ENCODE peak calls at places on chromosomes 11 and 22, in five cellular contexts. P is tibial nerve; G is tibial artery; T is naive thymus-derived CD4-positive, alpha-beta T cell; E is ovary. A is an unnamed sample. For H3K27me3 and H3K4me1, the result is how much of the 10 kb centered on the place peaks cover.

GRCh38 chr11:35944503-35945136 is 758 bp downstream of the LDLRAD3 start:
- DNase-seq in T (no peak), G (no peak), E (peak), P (no peak), A (no peak)

GRCh38 chr11:130765951-130766649 is 150.2 kb downstream of the SNX19 start:
- DNase-seq in T (no peak), G (no peak), E (no peak), P (no peak), A (peak)

GRCh38 chr11:94954753-94955152 is 18.6 kb downstream of the CWC15 start:
- DNase-seq in P (no peak), E (no peak), T (peak), G (no peak), A (no peak)

GRCh38 chr11:94740083-94740974 is 27.8 kb upstream of the AMOTL1 start:
- DNase-seq in T (no peak), P (no peak), G (peak), E (peak), A (peak)

GRCh38 chr11:477042-477715 is 27.1 kb downstream of the PTDSS2 start:
- DNase-seq in T (no peak), E (no peak), P (no peak), G (no peak), A (no peak)

GRCh38 chr22:37243402-37244113 is 511 bp downstream of the RAC2 start:
- DNase-seq in T (peak), P (no peak), E (no peak), G (no peak), A (no peak)

GRCh38 chr22:19757140-19757984 is 3.2 kb upstream of the TBX1 start:
- DNase-seq in G (no peak), E (no peak), P (no peak), T (no peak), A (no peak)

GRCh38 chr22:25334091-25334490 is 114.7 kb downstream of the CRYBB2 start:
- DNase-seq in G (no peak), T (no peak), E (no peak), P (no peak), A (no peak)

GRCh38 chr11:131944709-131945108 is 574.3 kb downstream of the NTM start:
- DNase-seq in T (no peak), P (no peak), G (no peak), E (no peak), A (no peak)

GRCh38 chr11:77580712-77581337 is 8.9 kb upstream of the AQP11 start:
- DNase-seq in P (no peak), G (no peak), E (no peak), T (no peak), A (no peak)

GRCh38 chr22:47567741-47568140 is 805.3 kb downstream of the TBC1D22A start:
- DNase-seq in T (no peak), P (no peak), G (no peak), E (no peak), A (no peak)

GRCh38 chr11:976431-977160 is 50.9 kb downstream of the AP2A2 start:
- DNase-seq in E (no peak), P (no peak), G (no peak), T (no peak), A (no peak)

GRCh38 chr11:63609536-63609935 is 4.7 kb downstream of the PLAAT3 start:
- DNase-seq in T (no peak), G (no peak), P (no peak), E (peak), A (no peak)

GRCh38 chr11:108718466-108718865 is 53.6 kb downstream of the DDX10 start:
- DNase-seq in E (no peak), T (no peak), P (no peak), G (no peak), A (no peak)

GRCh38 chr11:61281581-61282250 is 13.4 kb downstream of the VWCE start:
- DNase-seq in E (peak), G (no peak), P (no peak), T (no peak), A (no peak)

GRCh38 chr11:119982517-119983239 is 155.2 kb downstream of the TRIM29 start:
- DNase-seq in T (no peak), G (no peak), P (no peak), E (no peak), A (no peak)

GRCh38 chr22:37202001-37202555 is 10.2 kb downstream of the SSTR3 start:
- DNase-seq in P (no peak), G (peak), E (no peak), T (no peak), A (no peak)

GRCh38 chr22:40476341-40476740 is 105.9 kb downstream of the SGSM3 start:
- DNase-seq in T (no peak), P (no peak), E (no peak), G (no peak), A (no peak)

GRCh38 chr11:83862691-83863090 is 576.5 kb upstream of the CCDC90B start:
- DNase-seq in T (no peak), G (no peak), E (no peak), P (no peak), A (no peak)

GRCh38 chr11:44443836-44444769 is 121.4 kb upstream of the CD82 start:
- DNase-seq in T (no peak), G (no peak), E (no peak), P (no peak), A (no peak)

DNA sequence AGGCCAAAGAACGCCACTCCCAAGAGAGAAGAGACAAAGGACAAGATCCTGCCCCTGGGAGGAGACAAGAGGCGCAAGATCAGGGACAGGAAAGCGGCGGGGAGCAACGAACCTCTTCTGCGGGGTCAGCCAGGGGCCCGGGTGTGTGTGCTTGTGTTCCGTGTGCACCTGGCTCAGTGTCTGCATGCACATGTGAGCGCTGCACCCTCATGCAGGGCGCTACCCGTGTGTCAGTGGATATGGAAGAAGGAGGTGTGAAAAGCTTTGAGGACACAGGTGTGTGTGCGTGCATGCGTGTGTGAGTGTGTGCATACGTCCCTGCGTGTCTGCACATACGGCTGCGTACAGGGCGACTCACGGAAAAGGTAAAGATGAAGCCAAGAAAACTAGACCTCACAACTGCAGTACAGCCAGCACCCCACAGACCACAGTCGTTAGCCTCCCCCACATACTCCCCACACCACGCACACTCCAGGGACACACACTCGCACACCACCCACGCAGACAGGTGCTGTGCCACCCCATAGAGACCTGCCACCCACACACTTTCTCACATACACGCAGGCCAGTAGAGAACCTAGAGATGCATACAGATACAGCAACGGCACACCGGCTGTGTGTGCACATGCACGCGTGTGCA is 11.0 kb upstream of the IGSF9B start:
- DNase-seq in T (no peak), G (no peak), P (no peak), E (no peak), A (no peak)
- H3K27me3 ChIP-seq in T (under half), G (under half), P (under half), E (under half), A (under half)

GRCh38 chr11:128501008-128501407 is 86.3 kb downstream of the ETS1 start:
- DNase-seq in G (no peak), P (no peak), E (no peak), T (no peak), A (no peak)

GRCh38 chr11:128501576-128502549 is 85.5 kb downstream of the ETS1 start:
- DNase-seq in E (no peak), P (no peak), T (no peak), G (no peak), A (no peak)

GRCh38 chr11:128498846-128499245 is 88.5 kb downstream of the ETS1 start:
- DNase-seq in G (no peak), T (no peak), E (no peak), P (no peak), A (no peak)

GRCh38 chr11:128499613-128500213 is 87.6 kb downstream of the ETS1 start:
- DNase-seq in P (no peak), G (no peak), E (no peak), T (no peak), A (no peak)

GRCh38 chr11:128500488-128500887 is 86.9 kb downstream of the ETS1 start:
- DNase-seq in G (no peak), T (no peak), E (no peak), P (no peak), A (no peak)
- H3K4me1 ChIP-seq in G (half or more), T (half or more), E (under half), P (half or more), A (half or more)

GRCh38 chr11:124756033-124756752 is 4.1 kb upstream of the VSIG2 start:
- DNase-seq in T (no peak), G (no peak), P (no peak), E (no peak), A (no peak)

GRCh38 chr11:124759268-124760204 is 2.6 kb downstream of the ESAM start:
- DNase-seq in P (no peak), T (no peak), G (no peak), E (no peak), A (peak)

GRCh38 chr11:124756753-124757227 is 4.7 kb upstream of the VSIG2 start:
- DNase-seq in T (no peak), G (no peak), P (no peak), E (no peak), A (no peak)

GRCh38 chr11:124758355-124759267 is 3.5 kb downstream of the ESAM start:
- DNase-seq in T (peak), G (peak), P (no peak), E (peak), A (peak)

GRCh38 chr11:124757320-124757719 is 4.8 kb downstream of the ESAM start:
- DNase-seq in G (no peak), P (no peak), E (no peak), T (no peak), A (no peak)
- H3K27me3 ChIP-seq in G (under half), P (under half), E (under half), T (under half), A (under half)

GRCh38 chr11:65304110-65304509 is 10.6 kb upstream of the CDC42EP2 start:
- DNase-seq in G (no peak), P (no peak), T (no peak), E (no peak), A (no peak)
- H3K4me1 ChIP-seq in G (under half), P (under half), T (under half), E (under half), A (half or more)

GRCh38 chr11:31800398-31801265 is 10.5 kb downstream of the PAX6 start:
- DNase-seq in E (no peak), T (no peak), G (no peak), P (no peak), A (peak)

GRCh38 chr11:31802609-31802989 is 8.5 kb downstream of the PAX6 start:
- DNase-seq in P (no peak), E (no peak), T (no peak), G (no peak), A (peak)

GRCh38 chr11:31802990-31803812 is 7.9 kb downstream of the PAX6 start:
- DNase-seq in P (no peak), T (no peak), G (no peak), E (no peak), A (peak)

GRCh38 chr11:31801298-31801702 is 9.8 kb downstream of the PAX6 start:
- DNase-seq in T (no peak), G (no peak), P (no peak), E (no peak), A (peak)

DNA sequence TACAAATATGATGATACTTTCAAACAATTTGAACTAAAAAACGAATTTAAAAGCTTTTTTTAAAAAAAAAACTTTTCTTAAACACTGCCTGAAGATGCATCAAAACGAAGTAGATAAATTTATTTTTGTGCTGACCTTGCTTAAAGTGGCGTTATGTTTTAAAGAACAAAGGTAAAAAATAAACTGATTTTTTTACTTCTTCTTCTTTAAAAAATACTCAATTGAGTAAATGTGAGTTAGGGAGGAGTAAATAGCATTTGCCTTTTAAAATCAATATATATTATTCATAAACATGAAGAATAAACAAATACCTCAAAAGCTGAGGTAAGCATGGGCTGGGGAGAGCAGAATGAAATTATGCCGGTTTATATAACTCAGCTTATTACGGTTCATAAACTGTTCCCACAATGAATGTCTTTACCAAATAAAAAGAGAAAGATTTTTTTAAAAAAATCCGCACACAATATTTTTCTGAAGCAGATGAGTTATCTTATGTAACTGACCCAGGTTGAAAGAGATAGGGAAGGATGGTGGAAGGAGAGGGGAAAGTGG is 9.0 kb downstream of the PAX6 start:
- DNase-seq in T (no peak), P (no peak), G (no peak), E (no peak), A (no peak)
- H3K27me3 ChIP-seq in T (under half), P (under half), G (half or more), E (under half), A (half or more)

DNA sequence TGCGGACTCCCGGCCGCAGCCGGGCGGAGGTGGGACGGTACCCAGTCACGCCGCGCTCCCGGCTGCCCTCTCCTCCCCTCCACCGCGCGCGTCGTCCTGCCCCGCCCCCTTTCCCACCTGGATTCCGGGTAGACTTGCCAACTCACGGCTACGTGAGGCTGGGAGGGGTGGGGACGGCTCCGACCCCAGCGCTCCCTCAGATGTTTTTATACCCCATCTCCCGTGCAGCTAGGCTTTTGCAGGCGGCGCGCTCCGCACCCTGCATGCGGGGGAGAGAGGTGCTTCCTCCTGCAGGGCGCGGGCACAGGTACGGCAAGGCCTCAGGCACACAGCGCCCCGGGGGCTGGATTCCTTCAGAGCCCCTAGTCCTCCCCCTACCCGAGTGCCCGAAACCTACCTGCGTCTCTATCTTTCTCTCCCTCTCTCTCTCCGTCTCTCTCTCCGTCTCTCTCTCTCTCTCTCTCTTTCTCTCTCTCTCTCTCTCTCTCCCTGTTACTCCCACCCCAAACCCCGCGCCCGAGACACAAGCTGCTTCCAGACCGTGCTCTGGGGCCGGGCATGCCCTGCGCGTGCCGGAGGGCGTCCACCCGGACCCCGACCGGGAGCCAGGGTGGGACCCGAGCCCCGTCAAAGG is 1.9 kb downstream of the PDGFB start:
- DNase-seq in G (no peak), T (peak), P (no peak), E (no peak), A (no peak)
- H3K4me1 ChIP-seq in G (under half), T (under half), P (half or more), E (under half), A (half or more)